ENCODE peak calls at places on chromosomes 13 and 19, in eight cellular contexts. One of them, this sample, is unnamed.

GRCh38 chr13:70249332-70250064 is 141.2 kb upstream of the KLHL1 start:
- DNase-seq in psoas muscle: no peak
- DNase-seq in prostate gland: no peak
- DNase-seq in ovary: no peak
- DNase-seq in tibial nerve: no peak
- DNase-seq in tibial artery: no peak
- DNase-seq in left lung: no peak
- DNase-seq in AG04449: no peak
- DNase-seq in this sample: no peak

GRCh38 chr19:7004313-7004931 is 16.8 kb downstream of the MBD3L2B start:
- DNase-seq in psoas muscle: no peak
- DNase-seq in prostate gland: no peak
- DNase-seq in ovary: no peak
- DNase-seq in tibial nerve: no peak
- DNase-seq in tibial artery: no peak
- DNase-seq in left lung: no peak
- DNase-seq in AG04449: no peak
- DNase-seq in this sample: no peak

GRCh38 chr13:20141238-20142018 is 19.4 kb downstream of the GJA3 start:
- DNase-seq in psoas muscle: no peak
- DNase-seq in prostate gland: no peak
- DNase-seq in ovary: no peak
- DNase-seq in tibial nerve: no peak
- DNase-seq in tibial artery: no peak
- DNase-seq in left lung: no peak
- DNase-seq in AG04449: no peak
- DNase-seq in this sample: peak; percentile 31

GRCh38 chr19:33302974-33303790 is 848 bp upstream of the CEBPA start:
- DNase-seq in psoas muscle: peak; percentile 82
- DNase-seq in prostate gland: peak; percentile 53
- DNase-seq in ovary: peak; percentile 56
- DNase-seq in tibial nerve: no peak
- DNase-seq in tibial artery: no peak
- DNase-seq in left lung: no peak
- DNase-seq in AG04449: no peak
- DNase-seq in this sample: peak; percentile 74

GRCh38 chr19:1237754-1238372 is at the start of gene CBARP:
- DNase-seq in psoas muscle: no peak
- DNase-seq in prostate gland: peak; percentile 15
- DNase-seq in ovary: peak; percentile 68
- DNase-seq in tibial nerve: no peak
- DNase-seq in tibial artery: no peak
- DNase-seq in left lung: no peak
- DNase-seq in AG04449: no peak
- DNase-seq in this sample: no peak

GRCh38 chr13:40974460-40975407 is 44.4 kb downstream of the ELF1 start:
- DNase-seq in psoas muscle: no peak
- DNase-seq in prostate gland: no peak
- DNase-seq in ovary: no peak
- DNase-seq in tibial nerve: no peak
- DNase-seq in tibial artery: no peak
- DNase-seq in left lung: no peak
- DNase-seq in AG04449: no peak
- DNase-seq in this sample: no peak

GRCh38 chr19:41324921-41325639 is 15.1 kb downstream of the CCDC97 start:
- DNase-seq in psoas muscle: peak; percentile 84
- DNase-seq in prostate gland: peak; percentile 37
- DNase-seq in ovary: peak; percentile 80
- DNase-seq in tibial nerve: no peak
- DNase-seq in tibial artery: peak; percentile 89
- DNase-seq in left lung: peak; percentile 77
- DNase-seq in AG04449: no peak
- DNase-seq in this sample: peak; percentile 90

GRCh38 chr19:55503447-55504251 is 15.4 kb downstream of the SSC5D start:
- DNase-seq in psoas muscle: peak; percentile 97
- DNase-seq in prostate gland: peak; percentile 86
- DNase-seq in ovary: peak; percentile 90
- DNase-seq in tibial nerve: peak; percentile 89
- DNase-seq in tibial artery: peak; percentile 94
- DNase-seq in left lung: peak; percentile 92
- DNase-seq in AG04449: no peak
- DNase-seq in this sample: peak; percentile 92

GRCh38 chr19:55379161-55379560 is 2.5 kb downstream of the TMEM190 start:
- DNase-seq in psoas muscle: no peak
- DNase-seq in prostate gland: no peak
- DNase-seq in ovary: no peak
- DNase-seq in tibial nerve: no peak
- DNase-seq in tibial artery: no peak
- DNase-seq in left lung: no peak
- DNase-seq in AG04449: no peak
- DNase-seq in this sample: no peak

GRCh38 chr19:41974652-41975051 is 15.5 kb upstream of the RABAC1 start:
- DNase-seq in psoas muscle: no peak
- DNase-seq in prostate gland: no peak
- DNase-seq in ovary: no peak
- DNase-seq in tibial nerve: no peak
- DNase-seq in tibial artery: no peak
- DNase-seq in left lung: no peak
- DNase-seq in AG04449: no peak
- DNase-seq in this sample: no peak

GRCh38 chr19:36009220-36009619 is 607 bp upstream of the SYNE4 start:
- DNase-seq in psoas muscle: peak; percentile 80
- DNase-seq in prostate gland: peak; percentile 55
- DNase-seq in ovary: peak; percentile 72
- DNase-seq in tibial nerve: peak; percentile 44
- DNase-seq in tibial artery: peak; percentile 88
- DNase-seq in left lung: peak; percentile 66
- DNase-seq in AG04449: no peak
- DNase-seq in this sample: no peak

DNA sequence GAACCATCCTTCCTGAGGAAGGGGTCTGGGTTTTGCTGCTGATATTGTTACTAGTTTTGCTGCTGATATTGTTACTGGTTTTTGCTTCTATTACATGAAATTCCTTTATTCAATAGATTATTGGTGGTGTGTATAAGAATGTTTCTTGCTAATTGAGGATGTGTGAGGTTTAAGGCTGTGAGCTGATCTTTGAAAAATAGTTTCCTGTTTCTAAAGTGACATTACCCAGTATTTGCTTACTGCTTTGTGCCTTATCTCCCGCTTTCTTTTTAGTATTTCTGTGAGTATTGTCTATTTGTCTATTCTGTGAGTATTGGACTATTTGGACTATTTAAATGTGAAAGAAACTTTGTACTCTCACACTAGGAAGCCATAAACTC is 38.2 kb upstream of the C1QTNF9 start:
- DNase-seq in psoas muscle: no peak
- DNase-seq in prostate gland: no peak
- DNase-seq in ovary: no peak
- DNase-seq in tibial nerve: no peak
- DNase-seq in tibial artery: no peak
- DNase-seq in left lung: no peak
- DNase-seq in AG04449: no peak
- DNase-seq in this sample: no peak
- H3K4me3 ChIP-seq in psoas muscle: peak overlapping the region; percentile 53
- H3K4me3 ChIP-seq in prostate gland: no peak overlapping the region
- H3K4me3 ChIP-seq in ovary: no peak overlapping the region
- H3K4me3 ChIP-seq in tibial nerve: peak overlapping the region; percentile 41
- H3K4me3 ChIP-seq in tibial artery: peak overlapping the region; percentile 45
- H3K4me3 ChIP-seq in left lung: peak overlapping the region; percentile 56
- H3K4me3 ChIP-seq in AG04449: peak overlapping the region; percentile 48
- H3K4me3 ChIP-seq in this sample: peak overlapping the region; percentile 74

GRCh38 chr19:53333466-53334449 is at the start of gene ZNF845:
- DNase-seq in psoas muscle: peak; percentile 95
- DNase-seq in prostate gland: peak; percentile 96
- DNase-seq in ovary: peak; percentile 97
- DNase-seq in tibial nerve: peak; percentile 90
- DNase-seq in tibial artery: peak; percentile 96
- DNase-seq in left lung: peak; percentile 97
- DNase-seq in AG04449: peak; percentile 45
- DNase-seq in this sample: peak; percentile 96

GRCh38 chr19:53333071-53333465 is 481 bp upstream of the ZNF845 start:
- DNase-seq in psoas muscle: peak; percentile 66
- DNase-seq in prostate gland: peak; percentile 23
- DNase-seq in ovary: peak; percentile 56
- DNase-seq in tibial nerve: no peak
- DNase-seq in tibial artery: peak; percentile 68
- DNase-seq in left lung: peak; percentile 48
- DNase-seq in AG04449: no peak
- DNase-seq in this sample: peak; percentile 77

GRCh38 chr19:53328967-53329366 is 4.6 kb upstream of the ZNF845 start:
- DNase-seq in psoas muscle: peak; percentile 83
- DNase-seq in prostate gland: no peak
- DNase-seq in ovary: peak; percentile 73
- DNase-seq in tibial nerve: no peak
- DNase-seq in tibial artery: peak; percentile 73
- DNase-seq in left lung: no peak
- DNase-seq in AG04449: no peak
- DNase-seq in this sample: no peak

DNA sequence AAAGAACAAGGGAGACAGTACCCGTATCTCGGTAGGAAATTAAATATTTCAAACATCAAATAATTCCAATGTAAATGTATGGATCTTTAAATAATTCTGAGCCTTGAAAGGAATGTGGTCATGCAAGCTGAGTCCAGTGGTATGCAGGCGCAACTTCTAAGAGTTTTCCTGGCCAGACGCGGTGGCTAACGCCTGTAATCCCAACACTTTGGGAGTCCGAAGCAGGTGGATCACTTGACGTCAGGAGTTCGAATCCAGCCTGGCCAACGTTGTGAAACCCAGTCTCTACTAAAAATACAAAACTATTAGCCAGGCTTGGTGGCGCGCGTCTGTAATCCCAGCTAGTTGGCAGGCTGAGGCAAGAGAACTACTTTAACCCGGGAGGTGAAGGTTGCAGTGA is 1.1 kb upstream of the ZNF845 start:
- DNase-seq in psoas muscle: no peak
- DNase-seq in prostate gland: no peak
- DNase-seq in ovary: no peak
- DNase-seq in tibial nerve: no peak
- DNase-seq in tibial artery: no peak
- DNase-seq in left lung: no peak
- DNase-seq in AG04449: no peak
- DNase-seq in this sample: no peak
- H3K4me3 ChIP-seq in psoas muscle: peak overlapping the region; percentile 76
- H3K4me3 ChIP-seq in prostate gland: peak overlapping the region; percentile 61
- H3K4me3 ChIP-seq in ovary: peak overlapping the region; percentile 78
- H3K4me3 ChIP-seq in tibial nerve: peak overlapping the region; percentile 50
- H3K4me3 ChIP-seq in tibial artery: peak overlapping the region; percentile 67
- H3K4me3 ChIP-seq in left lung: peak overlapping the region; percentile 66
- H3K4me3 ChIP-seq in AG04449: peak overlapping the region; percentile 20
- H3K4me3 ChIP-seq in this sample: peak overlapping the region; percentile 73

DNA sequence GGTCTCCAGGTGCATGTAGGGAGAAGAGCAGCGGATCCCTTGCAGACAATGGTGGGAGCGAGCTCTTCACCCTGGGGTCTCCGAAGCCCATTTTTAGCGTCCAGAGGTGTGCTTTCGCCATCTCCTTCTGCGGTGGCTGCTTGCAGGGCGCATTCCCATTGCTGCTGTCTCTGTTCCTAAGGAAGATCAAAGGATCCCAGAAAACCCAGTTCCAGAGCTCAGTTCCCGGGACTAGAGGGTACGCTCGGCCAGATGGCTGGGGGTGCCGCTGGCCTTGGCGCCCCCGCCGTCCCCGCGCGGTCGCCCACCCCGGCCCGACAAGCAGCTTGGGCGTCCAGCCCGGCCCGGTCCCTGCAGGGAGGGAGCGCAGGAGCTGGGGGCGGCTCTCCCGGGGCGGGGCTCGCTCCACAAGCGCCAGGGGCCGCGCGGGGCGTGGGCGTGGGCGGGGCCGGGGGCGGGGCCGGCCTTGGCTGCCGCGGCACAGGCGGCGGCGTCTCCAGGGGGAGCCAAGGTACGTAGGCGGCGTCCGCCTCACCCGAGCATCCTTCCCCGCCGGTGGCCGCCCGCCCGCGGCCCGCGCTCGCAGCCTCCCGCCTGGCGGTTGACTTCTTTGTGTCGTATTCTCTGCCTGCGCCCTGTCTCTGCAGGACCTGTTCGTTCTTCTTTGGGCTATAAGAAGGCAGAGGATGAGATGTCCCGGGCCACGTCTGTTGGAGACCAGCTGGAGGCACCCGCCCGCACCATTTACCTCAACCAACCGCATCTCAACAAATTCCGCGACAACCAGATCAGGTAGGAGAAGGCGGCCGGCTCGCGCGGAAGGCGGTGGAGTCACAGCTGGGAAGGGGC is 96.8 kb downstream of the ATP8A2 start:
- DNase-seq in psoas muscle: no peak
- DNase-seq in prostate gland: no peak
- DNase-seq in ovary: no peak
- DNase-seq in tibial nerve: no peak
- DNase-seq in tibial artery: no peak
- DNase-seq in left lung: no peak
- DNase-seq in AG04449: no peak
- DNase-seq in this sample: no peak
- H3K4me3 ChIP-seq in psoas muscle: no peak overlapping the region
- H3K4me3 ChIP-seq in prostate gland: no peak overlapping the region
- H3K4me3 ChIP-seq in ovary: no peak overlapping the region
- H3K4me3 ChIP-seq in tibial nerve: no peak overlapping the region
- H3K4me3 ChIP-seq in tibial artery: no peak overlapping the region
- H3K4me3 ChIP-seq in left lung: no peak overlapping the region
- H3K4me3 ChIP-seq in AG04449: no peak overlapping the region
- H3K4me3 ChIP-seq in this sample: peak overlapping the region; percentile 22

DNA sequence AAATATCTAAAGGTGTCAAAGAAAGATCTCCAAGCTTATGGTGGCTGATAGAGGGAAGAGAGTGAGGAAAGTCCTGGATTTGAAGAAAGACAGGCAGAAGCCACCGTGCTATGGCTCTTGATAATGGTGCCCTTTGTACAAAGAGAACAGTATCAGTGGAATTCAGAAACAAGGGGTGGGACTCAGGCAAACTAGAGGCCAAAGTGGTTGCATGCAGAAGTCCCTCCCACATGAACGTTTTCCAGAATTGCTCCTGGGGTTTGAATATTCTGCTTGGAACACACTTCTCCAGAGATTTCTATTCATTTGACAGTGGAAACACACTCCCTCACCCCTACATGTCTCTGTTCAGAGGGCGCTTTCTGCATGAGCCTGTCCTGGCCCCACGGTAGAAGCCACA is 10.1 kb upstream of the MBNL2 start:
- DNase-seq in psoas muscle: no peak
- DNase-seq in prostate gland: no peak
- DNase-seq in ovary: no peak
- DNase-seq in tibial nerve: no peak
- DNase-seq in tibial artery: no peak
- DNase-seq in left lung: no peak
- DNase-seq in AG04449: no peak
- DNase-seq in this sample: no peak
- H3K4me3 ChIP-seq in psoas muscle: no peak overlapping the region
- H3K4me3 ChIP-seq in prostate gland: no peak overlapping the region
- H3K4me3 ChIP-seq in ovary: no peak overlapping the region
- H3K4me3 ChIP-seq in tibial nerve: no peak overlapping the region
- H3K4me3 ChIP-seq in tibial artery: no peak overlapping the region
- H3K4me3 ChIP-seq in left lung: no peak overlapping the region
- H3K4me3 ChIP-seq in AG04449: no peak overlapping the region
- H3K4me3 ChIP-seq in this sample: no peak overlapping the region